ENCODE peak calls at places on chromosomes 5 and 9, in seven cellular contexts. One of them, this sample, is unnamed.

GRCh38 chr5:39138892-39139291 is 64.7 kb upstream of the RICTOR start:
- DNase-seq in Right ventricle myocardium superior: no peak
- DNase-seq in foreskin fibroblast: peak; percentile 61
- DNase-seq in germinal center: no peak
- DNase-seq in adrenal gland: no peak
- DNase-seq in HuH-7: no peak
- DNase-seq in activated CD4-positive, alpha-beta T cell treated with anti-CD3 and anti-CD28 coated beads, Interleukin-2, amount 10 ng/mL, durations not matched to agents 7 days and 5 days: no peak
- DNase-seq in this sample: no peak

GRCh38 chr9:13750061-13750460 is 470.6 kb upstream of the MPDZ start:
- DNase-seq in Right ventricle myocardium superior: no peak
- DNase-seq in foreskin fibroblast: peak; percentile 14
- DNase-seq in germinal center: no peak
- DNase-seq in adrenal gland: no peak
- DNase-seq in HuH-7: no peak
- DNase-seq in activated CD4-positive, alpha-beta T cell treated with anti-CD3 and anti-CD28 coated beads, Interleukin-2, amount 10 ng/mL, durations not matched to agents 7 days and 5 days: no peak
- DNase-seq in this sample: no peak

GRCh38 chr9:12718482-12719026 is 25.4 kb downstream of the TYRP1 start:
- DNase-seq in Right ventricle myocardium superior: peak; percentile 32
- DNase-seq in foreskin fibroblast: peak; percentile 55
- DNase-seq in germinal center: no peak
- DNase-seq in adrenal gland: no peak
- DNase-seq in HuH-7: no peak
- DNase-seq in activated CD4-positive, alpha-beta T cell treated with anti-CD3 and anti-CD28 coated beads, Interleukin-2, amount 10 ng/mL, durations not matched to agents 7 days and 5 days: no peak
- DNase-seq in this sample: no peak

GRCh38 chr9:134992755-134993124 is 75.0 kb upstream of the FCN1 start:
- DNase-seq in Right ventricle myocardium superior: no peak
- DNase-seq in foreskin fibroblast: no peak
- DNase-seq in germinal center: no peak
- DNase-seq in adrenal gland: no peak
- DNase-seq in HuH-7: no peak
- DNase-seq in activated CD4-positive, alpha-beta T cell treated with anti-CD3 and anti-CD28 coated beads, Interleukin-2, amount 10 ng/mL, durations not matched to agents 7 days and 5 days: no peak
- DNase-seq in this sample: no peak

GRCh38 chr5:60102961-60103683 is 209.6 kb upstream of the PDE4D start:
- DNase-seq in Right ventricle myocardium superior: no peak
- DNase-seq in foreskin fibroblast: peak; percentile 8
- DNase-seq in germinal center: no peak
- DNase-seq in adrenal gland: no peak
- DNase-seq in HuH-7: no peak
- DNase-seq in activated CD4-positive, alpha-beta T cell treated with anti-CD3 and anti-CD28 coated beads, Interleukin-2, amount 10 ng/mL, durations not matched to agents 7 days and 5 days: no peak
- DNase-seq in this sample: no peak

GRCh38 chr9:85959955-85960354 is 19.0 kb downstream of the NAA35 start:
- DNase-seq in Right ventricle myocardium superior: no peak
- DNase-seq in foreskin fibroblast: no peak
- DNase-seq in germinal center: no peak
- DNase-seq in adrenal gland: no peak
- DNase-seq in HuH-7: no peak
- DNase-seq in activated CD4-positive, alpha-beta T cell treated with anti-CD3 and anti-CD28 coated beads, Interleukin-2, amount 10 ng/mL, durations not matched to agents 7 days and 5 days: no peak
- DNase-seq in this sample: no peak

GRCh38 chr9:10045598-10045997 is 567.2 kb downstream of the PTPRD start:
- DNase-seq in Right ventricle myocardium superior: no peak
- DNase-seq in foreskin fibroblast: no peak
- DNase-seq in germinal center: no peak
- DNase-seq in adrenal gland: no peak
- DNase-seq in HuH-7: no peak
- DNase-seq in activated CD4-positive, alpha-beta T cell treated with anti-CD3 and anti-CD28 coated beads, Interleukin-2, amount 10 ng/mL, durations not matched to agents 7 days and 5 days: no peak
- DNase-seq in this sample: no peak

GRCh38 chr9:8224381-8224791 is 424.8 kb upstream of the DMAC1 start:
- DNase-seq in Right ventricle myocardium superior: no peak
- DNase-seq in foreskin fibroblast: peak; percentile 88
- DNase-seq in germinal center: no peak
- DNase-seq in adrenal gland: no peak
- DNase-seq in HuH-7: no peak
- DNase-seq in activated CD4-positive, alpha-beta T cell treated with anti-CD3 and anti-CD28 coated beads, Interleukin-2, amount 10 ng/mL, durations not matched to agents 7 days and 5 days: no peak
- DNase-seq in this sample: no peak

GRCh38 chr5:172710695-172711094 is 60.3 kb downstream of the DUSP1 start:
- DNase-seq in Right ventricle myocardium superior: no peak
- DNase-seq in foreskin fibroblast: no peak
- DNase-seq in germinal center: no peak
- DNase-seq in adrenal gland: no peak
- DNase-seq in HuH-7: no peak
- DNase-seq in activated CD4-positive, alpha-beta T cell treated with anti-CD3 and anti-CD28 coated beads, Interleukin-2, amount 10 ng/mL, durations not matched to agents 7 days and 5 days: no peak
- DNase-seq in this sample: no peak

GRCh38 chr5:43305948-43306563 is 7.2 kb downstream of the HMGCS1 start:
- DNase-seq in Right ventricle myocardium superior: no peak
- DNase-seq in foreskin fibroblast: no peak
- DNase-seq in germinal center: peak; percentile 21
- DNase-seq in adrenal gland: peak; percentile 33
- DNase-seq in HuH-7: no peak
- DNase-seq in activated CD4-positive, alpha-beta T cell treated with anti-CD3 and anti-CD28 coated beads, Interleukin-2, amount 10 ng/mL, durations not matched to agents 7 days and 5 days: peak; percentile 52
- DNase-seq in this sample: peak; percentile 25

GRCh38 chr5:171308453-171309275 is at the start of gene TLX3:
- DNase-seq in Right ventricle myocardium superior: no peak
- DNase-seq in foreskin fibroblast: no peak
- DNase-seq in germinal center: no peak
- DNase-seq in adrenal gland: no peak
- DNase-seq in HuH-7: no peak
- DNase-seq in activated CD4-positive, alpha-beta T cell treated with anti-CD3 and anti-CD28 coated beads, Interleukin-2, amount 10 ng/mL, durations not matched to agents 7 days and 5 days: no peak
- DNase-seq in this sample: peak; percentile 89

GRCh38 chr9:109767404-109767803 is 12.6 kb upstream of the PALM2AKAP2 start:
- DNase-seq in Right ventricle myocardium superior: no peak
- DNase-seq in foreskin fibroblast: no peak
- DNase-seq in germinal center: no peak
- DNase-seq in adrenal gland: no peak
- DNase-seq in HuH-7: no peak
- DNase-seq in activated CD4-positive, alpha-beta T cell treated with anti-CD3 and anti-CD28 coated beads, Interleukin-2, amount 10 ng/mL, durations not matched to agents 7 days and 5 days: no peak
- DNase-seq in this sample: no peak

This sample was measured in HEK293T.